ENCODE peak calls at places on chromosome 1, in nine cellular contexts. Q is coronary artery; U is RWPE1; N is upper lobe of left lung; X is tibial nerve; Z is HT1080; T is activated naive CD4-positive, alpha-beta T cell; R is M059J; S is naive thymus-derived CD8-positive, alpha-beta T cell. P is an unnamed sample.

GRCh38 chr1:24045766-24046165 is 65.6 kb upstream of the SRSF10 start:
- DNase-seq in Q (no peak), U (no peak), N (no peak), X (no peak), Z (no peak), T (no peak), R (peak; percentile 19), S (no peak), P (no peak)

GRCh38 chr1:3607703-3608065 is 3.6 kb downstream of the MEGF6 start:
- DNase-seq in Q (no peak), U (no peak), N (peak; percentile 54), X (no peak), Z (no peak), T (no peak), R (no peak), S (no peak), P (no peak)

GRCh38 chr1:167196185-167196584 is 24.5 kb upstream of the POU2F1 start:
- DNase-seq in Q (no peak), U (peak; percentile 26), N (no peak), X (no peak), Z (peak; percentile 80), T (no peak), R (peak; percentile 79), S (no peak), P (no peak)

GRCh38 chr1:150487763-150488115 is 520 bp downstream of the TARS2 start:
- DNase-seq in Q (no peak), U (no peak), N (no peak), X (no peak), Z (no peak), T (no peak), R (no peak), S (no peak), P (no peak)

GRCh38 chr1:45508295-45509151 is 8.4 kb downstream of the MMACHC start:
- DNase-seq in Q (no peak), U (no peak), N (no peak), X (no peak), Z (no peak), T (no peak), R (peak; percentile 27), S (no peak), P (no peak)

GRCh38 chr1:40806724-40807675 is 23.4 kb downstream of the KCNQ4 start:
- DNase-seq in Q (peak; percentile 84), U (no peak), N (no peak), X (no peak), Z (no peak), T (no peak), R (no peak), S (no peak), P (no peak)

GRCh38 chr1:37817481-37817880 is 9.5 kb upstream of the YRDC start:
- DNase-seq in Q (no peak), U (no peak), N (no peak), X (no peak), Z (no peak), T (no peak), R (no peak), S (no peak), P (no peak)

GRCh38 chr1:28297826-28298225 is 31.0 kb upstream of the MED18 start:
- DNase-seq in Q (no peak), U (no peak), N (no peak), X (no peak), Z (peak; percentile 37), T (no peak), R (no peak), S (no peak), P (no peak)